ENCODE peak calls at places on chromosomes 6 and 20, in five cellular contexts. N is ovary, C is upper lobe of left lung, T is transverse colon, J is tibial nerve. I is an unnamed sample.

GRCh38 chr6:29626948-29627761 is 5.8 kb downstream of the GABBR1 start:
- DNase-seq in C (peak; percentile 83), J (no peak), T (no peak), N (no peak), I (no peak)

GRCh38 chr6:51260003-51260402 is 441.3 kb downstream of the TFAP2B start:
- DNase-seq in J (no peak), N (no peak), C (no peak), T (no peak), I (no peak)

GRCh38 chr6:26118999-26119398 is 31.8 kb downstream of the HFE start:
- DNase-seq in N (no peak), C (no peak), T (no peak), J (no peak), I (peak; percentile 59)

GRCh38 chr6:169990095-169991030 is 238.9 kb downstream of the ERMARD start:
- DNase-seq in C (peak; percentile 60), N (no peak), T (peak; percentile 50), J (peak; percentile 34), I (peak; percentile 25)

GRCh38 chr6:116876635-116877611 is at the start of gene RFX6:
- DNase-seq in J (no peak), T (peak; percentile 9), C (peak; percentile 77), N (no peak), I (peak; percentile 28)

GRCh38 chr6:21615504-21615903 is 22.0 kb downstream of the SOX4 start:
- DNase-seq in T (no peak), C (no peak), J (no peak), N (no peak), I (no peak)

GRCh38 chr6:11414564-11414963 is 123.0 kb upstream of the TMEM170B start:
- DNase-seq in J (no peak), C (no peak), T (no peak), N (no peak), I (no peak)

GRCh38 chr20:45080867-45081616 is 19.9 kb downstream of the KCNS1 start:
- DNase-seq in J (no peak), T (no peak), C (no peak), N (no peak), I (no peak)

GRCh38 chr6:133392641-133393040 is 151.5 kb downstream of the EYA4 start:
- DNase-seq in J (no peak), N (no peak), T (no peak), C (no peak), I (no peak)

GRCh38 chr6:84625510-84625909 is 138.9 kb downstream of the TBX18 start:
- DNase-seq in C (no peak), T (no peak), J (no peak), N (no peak), I (no peak)

GRCh38 chr6:107075951-107076381 is 39.3 kb downstream of the BEND3 start:
- DNase-seq in J (no peak), C (no peak), T (no peak), N (no peak), I (no peak)

DNA sequence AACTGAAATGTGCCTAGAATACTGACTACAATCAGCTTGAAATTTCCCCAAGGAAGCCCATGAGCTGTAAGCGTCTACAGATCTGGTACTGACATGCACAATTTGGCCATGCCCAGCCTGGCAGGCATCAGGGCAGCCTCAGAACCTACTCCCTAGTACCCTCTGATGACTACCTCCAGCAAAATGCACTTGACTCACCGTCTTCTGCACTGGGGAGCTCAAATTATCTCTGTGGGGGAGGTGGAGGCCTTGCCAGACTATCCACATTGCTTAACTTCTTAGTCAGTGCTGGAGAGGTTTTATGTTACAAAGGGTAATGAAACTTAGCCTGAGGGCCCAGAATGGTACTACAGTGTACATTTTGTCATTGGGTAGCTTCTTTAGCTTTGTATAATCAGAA is 126.0 kb upstream of the ADGRF1 start:
- DNase-seq in N (no peak), J (peak; percentile 32), T (peak; percentile 18), C (no peak), I (peak; percentile 34)
- TF ChIP-seq EP300 in N (no peak), J (peak; percentile 46), T (no peak), C (no peak), I (no peak)

GRCh38 chr6:37757381-37757780 is 59.7 kb upstream of the MDGA1 start:
- DNase-seq in C (no peak), T (no peak), N (no peak), J (no peak), I (no peak)
- H3K27me3 ChIP-seq in C (no peaks in the 10 kb centered on the region), T (no peaks in the 10 kb centered on the region), N (no peaks in the 10 kb centered on the region), J (no peaks in the 10 kb centered on the region), I (no peaks in the 10 kb centered on the region)

DNA sequence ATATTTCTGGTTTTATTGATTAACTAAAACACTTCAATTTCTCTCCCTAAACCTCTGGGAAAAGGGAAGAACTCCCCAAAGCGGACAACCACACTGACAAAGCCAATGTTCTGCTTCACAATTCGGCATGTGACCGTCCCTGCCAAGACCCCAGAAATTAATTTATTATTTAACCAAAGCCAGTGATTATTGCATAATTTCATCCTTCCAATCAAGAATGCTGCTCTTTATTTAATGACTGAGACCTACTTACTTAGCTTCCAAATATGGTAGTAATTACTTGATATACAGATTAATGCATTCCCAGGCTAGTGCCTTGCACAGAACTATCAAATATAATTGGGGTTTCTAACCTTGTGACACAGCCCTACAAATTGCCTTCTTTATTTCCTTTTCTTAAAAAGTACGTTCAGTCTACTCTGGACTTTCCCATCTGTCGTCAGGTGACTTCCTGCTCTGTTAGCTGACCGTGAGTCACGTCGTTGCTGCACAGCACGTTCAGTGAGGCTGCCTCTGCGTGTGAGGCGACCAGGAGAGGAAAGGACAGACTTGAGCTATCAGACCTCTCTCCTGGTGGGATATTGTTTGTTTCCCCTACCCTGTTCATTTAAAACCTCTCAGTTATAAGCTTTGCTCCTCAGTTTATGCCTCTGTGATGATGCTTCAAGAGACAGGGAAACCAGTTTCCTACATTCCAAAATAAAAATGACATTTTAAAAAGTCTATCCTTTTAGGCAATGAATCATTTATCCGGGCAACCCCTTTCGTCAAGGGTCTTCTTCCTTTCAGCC is 55.7 kb upstream of the TNFAIP3 start:
- DNase-seq in T (peak; percentile 82), C (no peak), J (peak; percentile 60), N (no peak), I (peak; percentile 79)
- TF ChIP-seq EP300 in T (no peak), C (peak; percentile 99), J (peak; percentile 84), N (no peak), I (no peak)

DNA sequence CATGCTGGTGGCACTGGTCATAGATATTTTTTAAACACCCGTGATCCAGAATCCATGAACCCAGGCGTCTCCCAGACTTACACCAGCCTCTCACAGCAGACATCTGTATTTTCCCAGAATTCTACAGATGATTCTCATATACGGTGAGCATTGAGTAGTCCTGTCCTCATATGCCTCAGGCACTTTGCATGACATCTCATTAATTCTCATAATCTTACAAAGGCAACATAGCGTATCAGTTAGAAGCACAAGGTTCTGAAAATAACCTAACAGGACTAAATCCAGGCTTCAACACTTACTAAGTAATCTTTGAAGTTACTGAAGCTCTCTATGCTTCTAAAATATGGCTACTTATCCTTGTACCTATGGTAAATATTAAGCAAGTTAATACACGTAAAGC is 8.9 kb downstream of the NDUFAF4 start:
- DNase-seq in T (no peak), N (no peak), C (no peak), J (no peak), I (no peak)
- H3K27me3 ChIP-seq in T (no peaks in the 10 kb centered on the region), N (no peaks in the 10 kb centered on the region), C (no peaks in the 10 kb centered on the region), J (no peaks in the 10 kb centered on the region), I (no peaks in the 10 kb centered on the region)

GRCh38 chr6:15775741-15776140 is 112.9 kb upstream of the DTNBP1 start:
- DNase-seq in C (no peak), J (no peak), T (no peak), N (no peak), I (no peak)

GRCh38 chr6:15769471-15770088 is 106.8 kb upstream of the DTNBP1 start:
- DNase-seq in N (no peak), C (no peak), T (no peak), J (no peak), I (no peak)

GRCh38 chr6:15775076-15775634 is 112.3 kb upstream of the DTNBP1 start:
- DNase-seq in J (no peak), C (no peak), T (no peak), N (no peak), I (no peak)

GRCh38 chr6:15774011-15774410 is 111.2 kb upstream of the DTNBP1 start:
- DNase-seq in J (no peak), T (no peak), N (no peak), C (no peak), I (no peak)

DNA sequence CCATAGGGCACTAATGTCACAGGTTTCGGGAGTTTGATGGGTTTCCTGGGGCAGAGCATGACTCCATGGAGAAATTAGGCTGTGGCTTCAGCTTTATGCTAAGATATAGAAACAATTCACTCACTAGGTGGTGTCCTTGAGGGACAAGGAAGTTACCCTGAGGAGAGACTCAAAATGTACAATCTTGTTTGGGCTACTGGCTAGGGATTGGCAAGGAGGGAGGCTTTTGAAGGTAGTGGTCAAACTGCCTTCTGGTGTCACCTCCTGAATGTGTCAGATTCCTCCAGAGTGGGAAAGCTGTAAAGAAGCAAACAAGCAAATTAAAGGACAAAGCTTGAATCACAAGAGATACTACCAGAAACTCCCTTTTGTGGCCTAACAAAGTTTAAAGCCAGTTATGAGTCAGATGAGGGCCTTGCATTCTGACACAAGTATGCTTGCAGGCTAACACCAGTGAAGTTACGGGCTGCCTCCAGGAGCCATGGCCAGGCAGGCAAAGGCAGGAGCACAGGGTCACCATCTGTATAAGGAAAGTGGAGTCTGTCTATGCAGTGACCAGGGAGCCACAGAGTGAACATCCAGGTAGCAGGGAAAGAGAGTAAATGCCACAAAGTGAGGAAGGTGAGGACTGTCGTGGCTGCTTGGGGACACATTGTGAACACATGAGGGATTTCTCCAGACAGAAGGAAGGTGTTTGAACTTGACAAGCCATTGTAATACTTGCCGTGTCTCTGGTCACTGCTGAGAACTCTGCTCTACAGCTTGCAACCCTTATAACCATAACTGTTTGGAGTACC is 107.7 kb upstream of the DTNBP1 start:
- DNase-seq in T (no peak), N (no peak), J (no peak), C (no peak), I (no peak)
- TF ChIP-seq EP300 in T (no peak), N (no peak), J (no peak), C (no peak), I (no peak)

I was measured in stomach.